ENCODE peak calls at places on chromosomes 6 and 20, in seven cellular contexts. One of them, this sample, is unnamed.

GRCh38 chr6:41706876-41707564 is 28.4 kb downstream of the TFEB start:
- DNase-seq in Calu3: no peak
- DNase-seq in ovary: no peak
- DNase-seq in uterus: peak; percentile 66
- DNase-seq in HL-60: no peak
- DNase-seq in transverse colon: no peak
- DNase-seq in lung: no peak
- DNase-seq in this sample: peak; percentile 60

GRCh38 chr6:128032047-128032446 is 131.2 kb upstream of the THEMIS start:
- DNase-seq in Calu3: no peak
- DNase-seq in ovary: no peak
- DNase-seq in uterus: no peak
- DNase-seq in HL-60: no peak
- DNase-seq in transverse colon: no peak
- DNase-seq in lung: no peak
- DNase-seq in this sample: no peak

GRCh38 chr6:71665931-71666330 is 220.4 kb upstream of the RIMS1 start:
- DNase-seq in Calu3: no peak
- DNase-seq in ovary: no peak
- DNase-seq in uterus: no peak
- DNase-seq in HL-60: no peak
- DNase-seq in transverse colon: no peak
- DNase-seq in lung: no peak
- DNase-seq in this sample: no peak

GRCh38 chr6:105484238-105485161 is 81.6 kb upstream of the PREP start:
- DNase-seq in Calu3: no peak
- DNase-seq in ovary: no peak
- DNase-seq in uterus: no peak
- DNase-seq in HL-60: no peak
- DNase-seq in transverse colon: no peak
- DNase-seq in lung: no peak
- DNase-seq in this sample: no peak

GRCh38 chr6:326896-327537 is 34.7 kb downstream of the DUSP22 start:
- DNase-seq in Calu3: no peak
- DNase-seq in ovary: no peak
- DNase-seq in uterus: no peak
- DNase-seq in HL-60: no peak
- DNase-seq in transverse colon: no peak
- DNase-seq in lung: no peak
- DNase-seq in this sample: no peak

GRCh38 chr6:42604150-42604549 is 40.3 kb downstream of the UBR2 start:
- DNase-seq in Calu3: no peak
- DNase-seq in ovary: no peak
- DNase-seq in uterus: no peak
- DNase-seq in HL-60: no peak
- DNase-seq in transverse colon: no peak
- DNase-seq in lung: no peak
- DNase-seq in this sample: no peak

GRCh38 chr6:126542052-126542451 is 202.1 kb downstream of the CENPW start:
- DNase-seq in Calu3: no peak
- DNase-seq in ovary: no peak
- DNase-seq in uterus: no peak
- DNase-seq in HL-60: no peak
- DNase-seq in transverse colon: no peak
- DNase-seq in lung: no peak
- DNase-seq in this sample: no peak

GRCh38 chr20:58893355-58894151 is 41.0 kb downstream of the GNAS start:
- DNase-seq in Calu3: no peak
- DNase-seq in ovary: no peak
- DNase-seq in uterus: no peak
- DNase-seq in HL-60: no peak
- DNase-seq in transverse colon: no peak
- DNase-seq in lung: no peak
- DNase-seq in this sample: no peak

GRCh38 chr6:166989427-166990034 is 9.7 kb upstream of the CEP43 start:
- DNase-seq in Calu3: peak; percentile 4
- DNase-seq in ovary: no peak
- DNase-seq in uterus: no peak
- DNase-seq in HL-60: peak; percentile 28
- DNase-seq in transverse colon: no peak
- DNase-seq in lung: no peak
- DNase-seq in this sample: no peak

GRCh38 chr6:43838276-43839036 is 68.4 kb downstream of the VEGFA start:
- DNase-seq in Calu3: peak; percentile 59
- DNase-seq in ovary: no peak
- DNase-seq in uterus: peak; percentile 32
- DNase-seq in HL-60: peak; percentile 54
- DNase-seq in transverse colon: peak; percentile 37
- DNase-seq in lung: peak; percentile 51
- DNase-seq in this sample: peak; percentile 83

GRCh38 chr6:137892271-137892708 is 25.2 kb downstream of the TNFAIP3 start:
- DNase-seq in Calu3: no peak
- DNase-seq in ovary: no peak
- DNase-seq in uterus: no peak
- DNase-seq in HL-60: no peak
- DNase-seq in transverse colon: no peak
- DNase-seq in lung: no peak
- DNase-seq in this sample: no peak

GRCh38 chr20:4699957-4700356 is 21.8 kb upstream of the PRND start:
- DNase-seq in Calu3: no peak
- DNase-seq in ovary: no peak
- DNase-seq in uterus: no peak
- DNase-seq in HL-60: no peak
- DNase-seq in transverse colon: no peak
- DNase-seq in lung: no peak
- DNase-seq in this sample: no peak

GRCh38 chr6:43579171-43579570 is 3.2 kb downstream of the POLH start:
- DNase-seq in Calu3: no peak
- DNase-seq in ovary: no peak
- DNase-seq in uterus: no peak
- DNase-seq in HL-60: no peak
- DNase-seq in transverse colon: no peak
- DNase-seq in lung: no peak
- DNase-seq in this sample: no peak

GRCh38 chr6:73612611-73613010 is 41.2 kb downstream of the SLC17A5 start:
- DNase-seq in Calu3: no peak
- DNase-seq in ovary: no peak
- DNase-seq in uterus: no peak
- DNase-seq in HL-60: no peak
- DNase-seq in transverse colon: no peak
- DNase-seq in lung: no peak
- DNase-seq in this sample: no peak

GRCh38 chr6:157496534-157497095 is 115.6 kb downstream of the ZDHHC14 start:
- DNase-seq in Calu3: no peak
- DNase-seq in ovary: no peak
- DNase-seq in uterus: no peak
- DNase-seq in HL-60: no peak
- DNase-seq in transverse colon: no peak
- DNase-seq in lung: no peak
- DNase-seq in this sample: no peak

GRCh38 chr6:43286995-43287716 is 10.9 kb upstream of the SLC22A7 start:
- DNase-seq in Calu3: no peak
- DNase-seq in ovary: no peak
- DNase-seq in uterus: no peak
- DNase-seq in HL-60: no peak
- DNase-seq in transverse colon: no peak
- DNase-seq in lung: no peak
- DNase-seq in this sample: no peak

GRCh38 chr20:35318502-35319157 is 26.4 kb upstream of the FAM83C start:
- DNase-seq in Calu3: peak; percentile 81
- DNase-seq in ovary: no peak
- DNase-seq in uterus: peak; percentile 47
- DNase-seq in HL-60: no peak
- DNase-seq in transverse colon: peak; percentile 67
- DNase-seq in lung: peak; percentile 56
- DNase-seq in this sample: no peak

GRCh38 chr6:140970485-140970884 is 1162.2 kb upstream of the GJE1 start:
- DNase-seq in Calu3: no peak
- DNase-seq in ovary: no peak
- DNase-seq in uterus: no peak
- DNase-seq in HL-60: no peak
- DNase-seq in transverse colon: no peak
- DNase-seq in lung: no peak
- DNase-seq in this sample: no peak

GRCh38 chr20:44728835-44729342 is 13.7 kb downstream of the CCN5 start:
- DNase-seq in Calu3: peak; percentile 99
- DNase-seq in ovary: peak; percentile 61
- DNase-seq in uterus: no peak
- DNase-seq in HL-60: peak; percentile 65
- DNase-seq in transverse colon: no peak
- DNase-seq in lung: peak; percentile 87
- DNase-seq in this sample: peak; percentile 62

GRCh38 chr6:12196326-12196936 is 93.7 kb upstream of the EDN1 start:
- DNase-seq in Calu3: no peak
- DNase-seq in ovary: no peak
- DNase-seq in uterus: no peak
- DNase-seq in HL-60: no peak
- DNase-seq in transverse colon: no peak
- DNase-seq in lung: no peak
- DNase-seq in this sample: no peak

GRCh38 chr6:29236060-29236459 is 65.4 kb downstream of the OR2J2 start:
- DNase-seq in Calu3: no peak
- DNase-seq in ovary: no peak
- DNase-seq in uterus: no peak
- DNase-seq in HL-60: no peak
- DNase-seq in transverse colon: no peak
- DNase-seq in lung: no peak
- DNase-seq in this sample: no peak

GRCh38 chr6:44040786-44041185 is 86.5 kb downstream of the MRPL14 start:
- DNase-seq in Calu3: no peak
- DNase-seq in ovary: no peak
- DNase-seq in uterus: no peak
- DNase-seq in HL-60: no peak
- DNase-seq in transverse colon: no peak
- DNase-seq in lung: no peak
- DNase-seq in this sample: no peak

GRCh38 chr6:98469146-98469545 is 365.2 kb upstream of the POU3F2 start:
- DNase-seq in Calu3: no peak
- DNase-seq in ovary: no peak
- DNase-seq in uterus: no peak
- DNase-seq in HL-60: no peak
- DNase-seq in transverse colon: no peak
- DNase-seq in lung: no peak
- DNase-seq in this sample: no peak

GRCh38 chr6:39088331-39088730 is 26.7 kb downstream of the SAYSD1 start:
- DNase-seq in Calu3: no peak
- DNase-seq in ovary: no peak
- DNase-seq in uterus: no peak
- DNase-seq in HL-60: peak; percentile 28
- DNase-seq in transverse colon: no peak
- DNase-seq in lung: peak; percentile 51
- DNase-seq in this sample: no peak
- TF ChIP-seq CTCF in Calu3: no peak
- TF ChIP-seq CTCF in ovary: no peak
- TF ChIP-seq CTCF in uterus: peak; percentile 49
- TF ChIP-seq CTCF in HL-60: no peak
- TF ChIP-seq CTCF in transverse colon: no peak
- TF ChIP-seq CTCF in lung: peak; percentile 28
- TF ChIP-seq CTCF in this sample: no peak

GRCh38 chr6:145815875-145816274 is 1.3 kb upstream of the FBXO30 start:
- DNase-seq in Calu3: no peak
- DNase-seq in ovary: no peak
- DNase-seq in uterus: no peak
- DNase-seq in HL-60: no peak
- DNase-seq in transverse colon: no peak
- DNase-seq in lung: no peak
- DNase-seq in this sample: no peak

GRCh38 chr6:145813285-145814034 is 1.1 kb downstream of the FBXO30 start:
- DNase-seq in Calu3: no peak
- DNase-seq in ovary: no peak
- DNase-seq in uterus: no peak
- DNase-seq in HL-60: no peak
- DNase-seq in transverse colon: no peak
- DNase-seq in lung: no peak
- DNase-seq in this sample: no peak

GRCh38 chr6:145815351-145815772 is 767 bp upstream of the FBXO30 start:
- DNase-seq in Calu3: no peak
- DNase-seq in ovary: no peak
- DNase-seq in uterus: peak; percentile 26
- DNase-seq in HL-60: no peak
- DNase-seq in transverse colon: no peak
- DNase-seq in lung: no peak
- DNase-seq in this sample: no peak

GRCh38 chr6:145814035-145814500 is 527 bp downstream of the FBXO30 start:
- DNase-seq in Calu3: peak; percentile 12
- DNase-seq in ovary: no peak
- DNase-seq in uterus: peak; percentile 28
- DNase-seq in HL-60: peak; percentile 42
- DNase-seq in transverse colon: peak; percentile 33
- DNase-seq in lung: no peak
- DNase-seq in this sample: no peak

GRCh38 chr6:145814501-145815350 is at the start of gene FBXO30:
- DNase-seq in Calu3: peak; percentile 83
- DNase-seq in ovary: peak; percentile 94
- DNase-seq in uterus: peak; percentile 84
- DNase-seq in HL-60: peak; percentile 85
- DNase-seq in transverse colon: peak; percentile 89
- DNase-seq in lung: peak; percentile 86
- DNase-seq in this sample: peak; percentile 78
- TF ChIP-seq CTCF in Calu3: no peak
- TF ChIP-seq CTCF in ovary: peak; percentile 46
- TF ChIP-seq CTCF in uterus: peak; percentile 30
- TF ChIP-seq CTCF in HL-60: no peak
- TF ChIP-seq CTCF in transverse colon: no peak
- TF ChIP-seq CTCF in lung: no peak
- TF ChIP-seq CTCF in this sample: no peak

DNA sequence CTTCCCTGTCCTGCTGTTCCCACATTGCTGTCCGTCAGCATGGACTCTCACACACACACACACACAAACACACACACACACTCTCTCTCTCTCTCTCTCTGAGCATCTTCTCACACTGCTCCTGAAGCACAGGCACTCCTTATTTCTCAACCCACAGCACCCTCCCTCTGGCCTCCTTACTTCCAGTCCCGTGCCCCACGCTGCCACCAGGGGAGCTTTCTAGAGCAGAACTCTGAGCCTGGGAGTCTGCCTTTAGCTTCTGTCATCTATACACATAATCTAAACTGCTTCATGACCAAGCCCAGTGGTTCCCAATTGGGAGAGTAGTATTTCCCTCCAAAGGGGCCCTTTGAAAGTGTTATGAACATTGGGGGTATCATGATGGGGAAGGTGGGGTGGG is 29.1 kb downstream of the HECA start:
- DNase-seq in Calu3: no peak
- DNase-seq in ovary: no peak
- DNase-seq in uterus: no peak
- DNase-seq in HL-60: no peak
- DNase-seq in transverse colon: no peak
- DNase-seq in lung: no peak
- DNase-seq in this sample: no peak
- TF ChIP-seq CTCF in Calu3: no peak
- TF ChIP-seq CTCF in ovary: no peak
- TF ChIP-seq CTCF in uterus: no peak
- TF ChIP-seq CTCF in HL-60: no peak
- TF ChIP-seq CTCF in transverse colon: no peak
- TF ChIP-seq CTCF in lung: no peak
- TF ChIP-seq CTCF in this sample: peak; percentile 18

DNA sequence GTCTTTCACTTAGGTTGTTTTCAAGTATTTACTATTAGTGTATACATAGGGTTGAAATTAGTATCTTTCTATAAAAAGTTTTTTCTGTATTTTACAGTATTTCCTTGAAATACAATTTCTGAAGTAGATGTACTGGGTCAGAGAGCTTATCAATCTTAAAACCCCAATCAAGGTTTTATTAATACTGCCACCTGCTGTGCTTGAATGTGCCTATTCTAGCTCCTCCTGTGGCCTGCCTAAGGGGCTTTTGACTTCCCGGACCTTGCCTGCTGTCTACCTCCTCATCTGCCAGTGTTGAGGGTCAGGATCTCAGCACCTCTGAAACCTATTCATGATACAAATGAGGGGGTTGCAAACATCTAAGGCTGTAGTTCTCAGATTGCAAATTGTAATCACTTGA is 9.2 kb downstream of the PACRG start:
- DNase-seq in Calu3: peak; percentile 16
- DNase-seq in ovary: no peak
- DNase-seq in uterus: no peak
- DNase-seq in HL-60: no peak
- DNase-seq in transverse colon: no peak
- DNase-seq in lung: no peak
- DNase-seq in this sample: no peak
- TF ChIP-seq CTCF in Calu3: no peak
- TF ChIP-seq CTCF in ovary: no peak
- TF ChIP-seq CTCF in uterus: peak; percentile 8
- TF ChIP-seq CTCF in HL-60: no peak
- TF ChIP-seq CTCF in transverse colon: peak; percentile 24
- TF ChIP-seq CTCF in lung: no peak
- TF ChIP-seq CTCF in this sample: no peak